ENCODE peak calls at places on chromosome 4, in ten cellular contexts. M, U, C, I, B, G, P, K, H and O are unnamed samples.

GRCh38 chr4:26945794-26946193 is 85.2 kb downstream of the STIM2 start:
- DNase-seq in M (no peak), U (no peak), C (no peak), I (no peak), B (no peak), G (no peak), P (no peak), K (no peak), H (no peak), O (no peak)

GRCh38 chr4:150217804-150218203 is 139.6 kb downstream of the DCLK2 start:
- DNase-seq in M (no peak), U (no peak), C (no peak), I (no peak), B (no peak), G (no peak), P (no peak), K (no peak), H (no peak), O (no peak)

GRCh38 chr4:152064753-152065152 is 303.9 kb upstream of the GATB start:
- DNase-seq in M (no peak), U (no peak), C (no peak), I (no peak), B (no peak), G (no peak), P (no peak), K (no peak), H (no peak), O (no peak)

GRCh38 chr4:145870155-145871020 is 68.2 kb downstream of the ZNF827 start:
- DNase-seq in M (no peak), U (peak), C (no peak), I (no peak), B (no peak), G (no peak), P (no peak), K (no peak), H (no peak), O (no peak)

GRCh38 chr4:40306203-40306602 is 28.9 kb upstream of the CHRNA9 start:
- DNase-seq in M (no peak), U (no peak), C (no peak), I (no peak), B (no peak), G (no peak), P (no peak), K (no peak), H (no peak), O (no peak)

GRCh38 chr4:14404730-14405129 is 597.6 kb upstream of the CPEB2 start:
- DNase-seq in M (no peak), U (no peak), C (no peak), I (no peak), B (no peak), G (no peak), P (no peak), K (peak), H (no peak), O (no peak)

GRCh38 chr4:77154074-77154473 is 2.9 kb upstream of the CCNG2 start:
- DNase-seq in M (no peak), U (peak), C (no peak), I (no peak), B (no peak), G (no peak), P (no peak), K (no peak), H (no peak), O (no peak)

GRCh38 chr4:153318696-153319320 is 25.7 kb upstream of the MND1 start:
- DNase-seq in M (peak), U (peak), C (no peak), I (peak), B (no peak), G (no peak), P (peak), K (peak), H (peak), O (no peak)

GRCh38 chr4:184424993-184425758 is 49.2 kb downstream of the IRF2 start:
- DNase-seq in M (no peak), U (peak), C (no peak), I (no peak), B (peak), G (no peak), P (no peak), K (no peak), H (no peak), O (no peak)

GRCh38 chr4:91958651-91959050 is 345.1 kb upstream of the GRID2 start:
- DNase-seq in M (no peak), U (no peak), C (no peak), I (no peak), B (no peak), G (no peak), P (no peak), K (peak), H (no peak), O (no peak)

GRCh38 chr4:138522366-138522765 is 280.2 kb upstream of the SLC7A11 start:
- DNase-seq in M (no peak), U (peak), C (no peak), I (peak), B (no peak), G (no peak), P (no peak), K (peak), H (peak), O (no peak)

GRCh38 chr4:22764183-22764582 is 71.4 kb downstream of the GBA3 start:
- DNase-seq in M (no peak), U (no peak), C (no peak), I (no peak), B (no peak), G (no peak), P (no peak), K (no peak), H (no peak), O (no peak)

GRCh38 chr4:158018090-158018808 is 154.6 kb downstream of the GASK1B start:
- DNase-seq in M (no peak), U (no peak), C (no peak), I (no peak), B (no peak), G (no peak), P (no peak), K (peak), H (no peak), O (no peak)

GRCh38 chr4:81648576-81649272 is 177.0 kb upstream of the RASGEF1B start:
- DNase-seq in M (peak), U (no peak), C (no peak), I (no peak), B (no peak), G (no peak), P (no peak), K (no peak), H (no peak), O (no peak)

GRCh38 chr4:102663073-102663472 is 97.7 kb downstream of the MANBA start:
- DNase-seq in M (no peak), U (peak), C (no peak), I (no peak), B (no peak), G (no peak), P (no peak), K (peak), H (no peak), O (no peak)

GRCh38 chr4:99801005-99801699 is 15.5 kb upstream of the DAPP1 start:
- DNase-seq in M (no peak), U (no peak), C (no peak), I (no peak), B (no peak), G (no peak), P (no peak), K (no peak), H (no peak), O (no peak)

GRCh38 chr4:149927514-149927913 is 111.9 kb upstream of the IQCM start:
- DNase-seq in M (no peak), U (no peak), C (no peak), I (no peak), B (no peak), G (no peak), P (no peak), K (no peak), H (no peak), O (no peak)

GRCh38 chr4:184765473-184766346 is 31.8 kb upstream of the CENPU start:
- DNase-seq in M (no peak), U (no peak), C (no peak), I (no peak), B (no peak), G (no peak), P (no peak), K (no peak), H (no peak), O (no peak)

GRCh38 chr4:153261922-153262321 is 57.7 kb downstream of the TRIM2 start:
- DNase-seq in M (no peak), U (no peak), C (no peak), I (no peak), B (no peak), G (no peak), P (no peak), K (no peak), H (no peak), O (no peak)

GRCh38 chr4:1399508-1400190 is 6.6 kb downstream of the NKX1-1 start:
- DNase-seq in M (no peak), U (no peak), C (no peak), I (no peak), B (no peak), G (peak), P (no peak), K (no peak), H (peak), O (no peak)

GRCh38 chr4:95638920-95639501 is 90.2 kb upstream of the UNC5C start:
- DNase-seq in M (no peak), U (peak), C (no peak), I (no peak), B (no peak), G (no peak), P (no peak), K (no peak), H (no peak), O (no peak)

GRCh38 chr4:183173580-183174526 is 74.8 kb downstream of the WWC2 start:
- DNase-seq in M (no peak), U (no peak), C (no peak), I (no peak), B (no peak), G (no peak), P (peak), K (peak), H (no peak), O (no peak)

GRCh38 chr4:184370711-184371389 is 103.5 kb downstream of the IRF2 start:
- DNase-seq in M (no peak), U (no peak), C (no peak), I (no peak), B (no peak), G (no peak), P (no peak), K (peak), H (no peak), O (no peak)

GRCh38 chr4:124415206-124415605 is 297.3 kb downstream of the ANKRD50 start:
- DNase-seq in M (no peak), U (no peak), C (no peak), I (no peak), B (no peak), G (no peak), P (no peak), K (peak), H (no peak), O (no peak)

GRCh38 chr4:41202356-41202755 is 12.0 kb downstream of the APBB2 start:
- DNase-seq in M (no peak), U (no peak), C (no peak), I (no peak), B (no peak), G (no peak), P (no peak), K (no peak), H (no peak), O (no peak)

GRCh38 chr4:67396008-67396407 is 149.3 kb downstream of the CENPC start:
- DNase-seq in M (no peak), U (no peak), C (no peak), I (no peak), B (no peak), G (no peak), P (no peak), K (no peak), H (no peak), O (no peak)

GRCh38 chr4:76831475-76832390 is 66.2 kb downstream of the SOWAHB start:
- DNase-seq in M (no peak), U (no peak), C (no peak), I (no peak), B (no peak), G (no peak), P (no peak), K (no peak), H (no peak), O (no peak)

GRCh38 chr4:26284536-26284935 is 36.3 kb upstream of the RBPJ start:
- DNase-seq in M (no peak), U (no peak), C (no peak), I (no peak), B (no peak), G (no peak), P (no peak), K (no peak), H (no peak), O (no peak)

GRCh38 chr4:108849611-108850406 is 87.0 kb upstream of the ETNPPL start:
- DNase-seq in M (no peak), U (no peak), C (no peak), I (no peak), B (no peak), G (no peak), P (no peak), K (peak), H (no peak), O (no peak)

GRCh38 chr4:111127842-111128241 is 505.0 kb upstream of the PITX2 start:
- DNase-seq in M (no peak), U (no peak), C (no peak), I (no peak), B (no peak), G (no peak), P (no peak), K (no peak), H (no peak), O (no peak)

GRCh38 chr4:86523333-86523732 is 70.8 kb upstream of the PTPN13 start:
- DNase-seq in M (no peak), U (no peak), C (no peak), I (no peak), B (no peak), G (no peak), P (no peak), K (no peak), H (no peak), O (no peak)

GRCh38 chr4:38275331-38275821 is 315.2 kb downstream of the PTTG2 start:
- DNase-seq in M (no peak), U (peak), C (no peak), I (peak), B (no peak), G (no peak), P (no peak), K (no peak), H (no peak), O (peak)

GRCh38 chr4:53003959-53004358 is 141.8 kb downstream of the RASL11B start:
- DNase-seq in M (no peak), U (no peak), C (no peak), I (no peak), B (no peak), G (no peak), P (no peak), K (no peak), H (no peak), O (no peak)

GRCh38 chr4:112418092-112418491 is 97.9 kb downstream of the NEUROG2 start:
- DNase-seq in M (no peak), U (no peak), C (no peak), I (no peak), B (no peak), G (no peak), P (no peak), K (no peak), H (peak), O (no peak)

GRCh38 chr4:101347267-101347556 is at the start of gene PPP3CA:
- DNase-seq in M (no peak), U (no peak), C (no peak), I (no peak), B (no peak), G (no peak), P (no peak), K (no peak), H (no peak), O (no peak)

DNA sequence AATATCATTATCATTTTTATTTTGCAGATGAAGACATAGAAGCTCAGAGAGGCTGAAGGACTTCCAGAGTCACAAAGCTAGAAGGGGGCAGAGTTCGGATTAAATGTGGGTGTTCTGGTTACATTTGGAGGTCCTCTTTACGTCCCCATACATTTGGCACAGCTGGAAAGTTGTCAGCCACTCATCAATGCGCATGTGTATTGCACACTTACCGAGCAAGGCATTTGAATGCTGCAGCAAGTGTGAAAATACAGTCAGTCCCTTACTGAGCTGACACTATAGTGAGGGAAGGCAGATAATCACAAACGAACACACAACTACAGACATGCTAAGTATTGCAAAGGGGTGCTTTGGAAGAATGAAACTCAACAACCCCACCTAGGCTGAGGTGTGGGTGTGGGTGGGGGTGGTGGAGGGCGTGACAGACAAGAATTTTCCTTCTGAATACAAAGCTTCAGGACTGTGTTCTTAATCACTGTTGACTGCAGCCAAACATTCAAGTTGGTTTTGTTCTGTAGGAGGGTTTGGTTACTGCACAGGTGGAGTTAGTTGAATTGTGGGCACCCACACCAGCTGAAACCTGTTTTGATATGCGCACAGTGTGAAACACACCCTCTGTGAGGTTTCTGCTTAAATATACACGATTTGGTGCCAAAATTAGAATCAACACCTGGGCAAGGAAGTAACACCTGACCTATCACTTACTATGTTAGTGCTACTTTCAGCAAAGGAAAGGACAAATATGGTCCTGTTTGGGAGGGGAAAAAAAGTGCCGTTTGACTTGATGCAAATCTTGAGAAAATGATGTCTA is 72.4 kb downstream of the COQ2 start:
- DNase-seq in M (peak), U (peak), C (peak), I (no peak), B (no peak), G (no peak), P (no peak), K (no peak), H (no peak), O (peak)
- H3K4me3 ChIP-seq in M (peak), U (no peak), C (no peak), I (no peak), B (no peak), G (no peak), P (no peak), K (no peak), H (no peak), O (no peak)

GRCh38 chr4:47567511-47567910 is 82.4 kb downstream of the ATP10D start:
- DNase-seq in M (no peak), U (no peak), C (no peak), I (no peak), B (no peak), G (no peak), P (no peak), K (no peak), H (no peak), O (no peak)

GRCh38 chr4:47570816-47571215 is 85.7 kb downstream of the ATP10D start:
- DNase-seq in M (no peak), U (peak), C (no peak), I (no peak), B (no peak), G (no peak), P (no peak), K (no peak), H (no peak), O (no peak)

GRCh38 chr4:47566566-47566965 is 81.5 kb downstream of the ATP10D start:
- DNase-seq in M (no peak), U (no peak), C (no peak), I (no peak), B (no peak), G (no peak), P (no peak), K (no peak), H (no peak), O (no peak)

GRCh38 chr4:47562297-47562696 is 77.2 kb downstream of the ATP10D start:
- DNase-seq in M (peak), U (no peak), C (no peak), I (no peak), B (no peak), G (no peak), P (no peak), K (no peak), H (no peak), O (no peak)

DNA sequence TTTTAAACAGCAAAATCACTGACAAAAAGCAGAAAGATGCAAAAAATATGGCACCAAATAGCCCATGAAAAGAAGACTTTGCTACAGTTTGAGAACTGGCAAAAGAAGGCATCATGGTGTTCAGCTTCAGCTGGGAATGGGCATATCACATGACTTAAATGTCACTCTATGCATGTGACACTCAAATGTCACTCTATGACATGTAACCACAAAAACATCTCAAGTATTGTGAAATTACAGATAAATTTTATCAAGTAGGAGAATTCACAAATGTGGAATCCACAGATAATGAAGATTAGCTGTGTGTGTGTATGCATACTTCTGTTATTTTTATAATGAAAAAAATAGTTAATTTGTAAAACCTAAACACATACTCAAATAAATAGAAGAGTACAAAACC is 81.9 kb downstream of the ATP10D start:
- DNase-seq in M (no peak), U (no peak), C (no peak), I (no peak), B (no peak), G (no peak), P (no peak), K (no peak), H (no peak), O (no peak)
- H3K4me3 ChIP-seq in M (no peak), U (no peak), C (no peak), I (no peak), B (no peak), G (no peak), P (no peak), K (no peak), H (no peak), O (no peak)

DNA sequence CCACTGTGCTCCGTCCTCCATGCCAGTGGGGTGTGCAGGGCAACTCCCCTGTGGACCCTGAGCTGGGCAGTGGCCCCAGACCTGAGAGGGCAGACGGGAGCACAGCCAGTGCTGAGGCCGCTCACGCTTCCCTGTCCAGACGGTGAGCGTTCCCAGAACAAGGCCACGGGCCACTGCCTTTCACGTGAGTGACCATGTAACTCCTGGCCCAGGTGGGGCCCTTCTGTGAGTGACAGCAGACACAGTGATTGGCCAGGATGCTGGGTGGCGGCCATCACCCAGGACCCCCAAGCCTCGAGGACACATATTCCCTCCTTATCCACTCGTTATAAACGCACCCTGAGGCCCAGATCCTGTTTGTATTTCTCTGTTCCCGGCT is 10.5 kb downstream of the NSG1 start:
- DNase-seq in M (no peak), U (no peak), C (no peak), I (no peak), B (no peak), G (no peak), P (no peak), K (no peak), H (no peak), O (no peak)
- H3K4me3 ChIP-seq in M (no peak), U (no peak), C (no peak), I (no peak), B (no peak), G (no peak), P (no peak), K (no peak), H (no peak), O (no peak)

DNA sequence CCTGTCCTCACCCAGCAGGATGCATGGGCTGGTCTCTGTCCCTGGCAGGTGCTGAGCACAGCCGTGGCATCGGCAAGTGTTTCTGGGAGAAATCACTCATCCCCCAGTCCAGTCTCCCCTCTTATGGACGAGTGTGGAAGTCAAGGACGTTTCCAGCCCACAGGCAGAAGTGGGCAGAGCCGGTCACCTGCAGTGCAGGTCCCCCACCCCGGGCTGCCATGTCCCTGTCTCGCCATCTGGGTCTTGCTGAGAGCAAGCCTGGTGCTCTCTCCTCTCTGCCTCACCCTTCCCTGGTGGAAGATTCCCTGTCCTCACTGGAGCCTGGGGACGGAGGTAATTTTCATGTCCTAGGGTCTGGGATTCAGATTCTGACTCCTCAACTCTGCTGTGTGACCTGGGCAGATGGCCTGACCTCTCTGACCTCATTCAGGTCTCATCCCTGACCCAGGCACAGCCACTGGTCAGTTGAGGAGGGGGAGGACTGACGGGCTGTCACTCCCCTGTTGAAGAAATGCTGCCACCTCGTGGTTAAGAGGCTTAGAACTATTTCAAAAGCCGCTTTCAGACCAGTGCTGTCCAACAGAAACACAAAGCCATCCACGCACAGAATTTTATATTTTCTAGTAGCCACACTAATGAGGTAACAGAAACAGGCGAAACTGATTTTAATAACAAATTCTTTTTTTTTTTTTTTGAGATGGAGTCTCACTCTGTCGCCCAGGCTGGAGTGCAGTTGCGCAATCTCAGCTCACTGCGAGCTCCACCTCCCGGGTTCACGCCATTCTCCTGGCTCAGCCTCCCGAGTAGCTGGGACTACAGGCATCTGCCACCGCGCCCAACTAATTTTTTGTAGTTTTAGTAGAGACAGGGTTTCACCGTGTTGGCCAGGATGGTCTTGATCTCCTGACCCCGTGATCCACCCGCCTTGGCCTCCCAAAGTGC is 1.8 kb downstream of the CPZ start:
- DNase-seq in M (no peak), U (peak), C (no peak), I (peak), B (peak), G (no peak), P (peak), K (peak), H (peak), O (no peak)
- H3K4me3 ChIP-seq in M (no peak), U (no peak), C (no peak), I (no peak), B (no peak), G (no peak), P (no peak), K (no peak), H (no peak), O (no peak)